ENCODE peak calls at places on chromosomes 6 and 20, in four cellular contexts. O is NCI-H1092; T is Peyer's patch; W is CD8-positive, alpha-beta memory T cell. I is an unnamed sample.

GRCh38 chr6:19032486-19033295 is 645.5 kb downstream of the RNF144B start:
- DNase-seq in W (no peak), T (no peak), O (no peak), I (no peak)

GRCh38 chr20:14717124-14718004 is 380.0 kb upstream of the FLRT3 start:
- DNase-seq in W (no peak), O (no peak), T (no peak), I (no peak)

GRCh38 chr20:36754656-36755222 is 8.8 kb upstream of the NDRG3 start:
- DNase-seq in W (peak; percentile 40), T (no peak), O (peak; percentile 15), I (no peak)

GRCh38 chr6:63862486-63863198 is 227.0 kb downstream of the PHF3 start:
- DNase-seq in O (no peak), T (no peak), W (no peak), I (no peak)

GRCh38 chr6:34834789-34835518 is 43.1 kb downstream of the BLTP3A start:
- DNase-seq in W (no peak), O (no peak), T (no peak), I (no peak)

GRCh38 chr6:131755597-131755996 is 44.8 kb upstream of the CTAGE9 start:
- DNase-seq in O (no peak), W (no peak), T (no peak), I (no peak)

GRCh38 chr6:170057961-170058877 is 232.7 kb downstream of the DLL1 start:
- DNase-seq in T (peak; percentile 46), W (no peak), O (no peak), I (no peak)

GRCh38 chr6:53679446-53679933 is 13.9 kb upstream of the KLHL31 start:
- DNase-seq in O (no peak), W (peak; percentile 17), T (no peak), I (no peak)

GRCh38 chr6:118551673-118552063 is 3.6 kb downstream of the PLN start:
- DNase-seq in W (no peak), O (no peak), T (no peak), I (no peak)

GRCh38 chr20:46575794-46576495 is 25.5 kb upstream of the OCSTAMP start:
- DNase-seq in W (no peak), O (no peak), T (no peak), I (no peak)

GRCh38 chr20:1280421-1281102 is 14.5 kb downstream of the SNPH start:
- DNase-seq in W (no peak), O (no peak), T (no peak), I (no peak)

GRCh38 chr6:30154709-30155521 is 6.1 kb downstream of the TRIM10 start:
- DNase-seq in W (no peak), O (no peak), T (peak; percentile 62), I (no peak)

GRCh38 chr20:38658879-38659612 is 57.4 kb downstream of the ARHGAP40 start:
- DNase-seq in T (no peak), W (peak; percentile 18), O (peak; percentile 12), I (peak; percentile 32)

GRCh38 chr6:128069180-128069579 is 168.3 kb upstream of the THEMIS start:
- DNase-seq in W (no peak), O (no peak), T (no peak), I (no peak)

GRCh38 chr6:136226027-136226673 is 24.0 kb downstream of the MTFR2 start:
- DNase-seq in W (peak; percentile 49), T (no peak), O (peak; percentile 2), I (peak; percentile 37)

GRCh38 chr20:41138527-41139226 is 1.3 kb downstream of the PLCG1 start:
- DNase-seq in O (no peak), W (peak; percentile 66), T (peak; percentile 61), I (no peak)

GRCh38 chr20:11646359-11646758 is 271.3 kb upstream of the BTBD3 start:
- DNase-seq in O (no peak), W (no peak), T (no peak), I (no peak)

GRCh38 chr6:36826520-36827227 is 12.6 kb downstream of the CPNE5 start:
- DNase-seq in W (no peak), T (no peak), O (no peak), I (no peak)

GRCh38 chr20:46681032-46681854 is 8.0 kb downstream of the TP53RK start:
- DNase-seq in W (peak; percentile 56), O (peak; percentile 66), T (no peak), I (no peak)

GRCh38 chr6:26020983-26021349 is 58.4 kb downstream of the TRIM38 start:
- DNase-seq in T (peak; percentile 74), O (peak; percentile 69), W (no peak), I (no peak)

GRCh38 chr6:20511858-20512257 is 22.4 kb upstream of the CDKAL1 start:
- DNase-seq in T (no peak), O (no peak), W (no peak), I (no peak)

GRCh38 chr6:157813191-157813590 is 9.9 kb upstream of the SNX9 start:
- DNase-seq in O (no peak), T (no peak), W (no peak), I (no peak)

GRCh38 chr20:39269031-39269461 is 306.9 kb downstream of the DHX35 start:
- DNase-seq in T (peak; percentile 63), O (no peak), W (peak; percentile 0), I (peak; percentile 25)

GRCh38 chr6:3848925-3849605 is at the start of gene FAM50B:
- DNase-seq in O (no peak), W (peak; percentile 88), T (peak; percentile 94), I (peak; percentile 62)

GRCh38 chr20:47710665-47711045 is 74.6 kb downstream of the SULF2 start:
- DNase-seq in O (no peak), W (no peak), T (no peak), I (no peak)

GRCh38 chr6:134247271-134247833 is 70.6 kb downstream of the SGK1 start:
- DNase-seq in O (no peak), W (peak; percentile 95), T (no peak), I (peak; percentile 33)

GRCh38 chr6:107345398-107345797 is 114.0 kb downstream of the PDSS2 start:
- DNase-seq in T (no peak), W (no peak), O (no peak), I (no peak)

GRCh38 chr6:3919130-3919628 is 70.0 kb downstream of the FAM50B start:
- DNase-seq in W (no peak), O (no peak), T (no peak), I (no peak)

GRCh38 chr6:113122060-113122459 is 735.1 kb upstream of the MARCKS start:
- DNase-seq in T (no peak), O (no peak), W (no peak), I (no peak)

GRCh38 chr6:133671376-133671775 is 217.5 kb upstream of the TCF21 start:
- DNase-seq in T (no peak), O (no peak), W (no peak), I (no peak)

GRCh38 chr20:33681728-33682353 is 4.3 kb downstream of the E2F1 start:
- DNase-seq in T (no peak), O (no peak), W (no peak), I (no peak)

GRCh38 chr20:36878913-36879312 is 3.0 kb downstream of the TLDC2 start:
- DNase-seq in O (no peak), T (no peak), W (no peak), I (no peak)

GRCh38 chr20:19928379-19929360 is 88.5 kb upstream of the NAA20 start:
- DNase-seq in O (no peak), T (peak; percentile 61), W (no peak), I (no peak)

GRCh38 chr20:40710608-40711007 is 21.6 kb upstream of the MAFB start:
- DNase-seq in W (no peak), T (no peak), O (no peak), I (no peak)

GRCh38 chr6:168165373-168165772 is 86.4 kb upstream of the FRMD1 start:
- DNase-seq in T (no peak), W (no peak), O (no peak), I (no peak)